ENCODE peak calls at places on chromosomes 12 and 14, in five cellular contexts. V is NCI-H1436, Z is heart right ventricle, M is NCI-H1417, C is neural crest cell. K is an unnamed sample.

GRCh38 chr12:53049582-53050318 is at the start of gene TNS2:
- DNase-seq in V (no peak), Z (peak), M (peak), C (no peak), K (peak)

GRCh38 chr14:61578745-61579144 is 116.6 kb upstream of the HIF1A start:
- DNase-seq in V (no peak), Z (no peak), M (no peak), C (no peak), K (no peak)

GRCh38 chr12:67885370-67886169 is 103.7 kb upstream of the IFNG-AS1 start:
- DNase-seq in V (no peak), Z (peak), M (no peak), C (no peak), K (no peak)

GRCh38 chr12:107684990-107685359 is 624 bp upstream of the PWP1 start:
- DNase-seq in V (peak), Z (no peak), M (peak), C (no peak), K (no peak)

GRCh38 chr12:97560766-97561165 is 98.2 kb downstream of the RMST start:
- DNase-seq in V (no peak), Z (no peak), M (peak), C (no peak), K (no peak)

GRCh38 chr14:26180221-26180620 is 417.6 kb downstream of the NOVA1 start:
- DNase-seq in V (no peak), Z (no peak), M (no peak), C (no peak), K (no peak)

GRCh38 chr14:69003626-69004025 is 24.5 kb upstream of the ACTN1 start:
- DNase-seq in V (no peak), Z (no peak), M (no peak), C (no peak), K (no peak)

GRCh38 chr14:34059037-34059924 is 108.4 kb upstream of the EGLN3 start:
- DNase-seq in V (no peak), Z (no peak), M (no peak), C (no peak), K (no peak)

GRCh38 chr14:73696466-73697390 is 17.5 kb downstream of the PNMA1 start:
- DNase-seq in V (no peak), Z (no peak), M (no peak), C (no peak), K (peak)

GRCh38 chr12:67040861-67041137 is 228.4 kb upstream of the CAND1 start:
- DNase-seq in V (no peak), Z (no peak), M (no peak), C (no peak), K (no peak)